ENCODE peak calls at places on chromosomes 12 and 14, in six cellular contexts. M, Y, L, P, B and I are unnamed samples.

GRCh38 chr14:77140937-77141591 is 527 bp downstream of the ZDHHC22 start:
- DNase-seq in M (no peak), Y (peak), L (no peak), P (peak), B (no peak), I (peak)

GRCh38 chr14:24941719-24942118 is 108.2 kb downstream of the STXBP6 start:
- DNase-seq in M (no peak), Y (no peak), L (no peak), P (no peak), B (no peak), I (peak)

GRCh38 chr12:4630262-4630661 is 18.6 kb downstream of the AKAP3 start:
- DNase-seq in M (no peak), Y (no peak), L (no peak), P (no peak), B (no peak), I (no peak)

GRCh38 chr12:33047666-33048065 is 151.1 kb upstream of the PKP2 start:
- DNase-seq in M (no peak), Y (no peak), L (no peak), P (no peak), B (no peak), I (no peak)

GRCh38 chr14:52277552-52277951 is 10.1 kb downstream of the PTGDR start:
- DNase-seq in M (no peak), Y (peak), L (no peak), P (no peak), B (no peak), I (no peak)

GRCh38 chr14:64715628-64716412 is 11.6 kb downstream of the PLEKHG3 start:
- DNase-seq in M (no peak), Y (peak), L (no peak), P (no peak), B (no peak), I (no peak)

GRCh38 chr12:94779520-94779919 is 129.2 kb upstream of the TMCC3 start:
- DNase-seq in M (no peak), Y (no peak), L (no peak), P (no peak), B (no peak), I (no peak)

GRCh38 chr12:94638521-94638920 is 11.8 kb downstream of the TMCC3 start:
- DNase-seq in M (no peak), Y (no peak), L (no peak), P (no peak), B (no peak), I (no peak)

GRCh38 chr12:75366629-75367028 is 24.3 kb upstream of the GLIPR1L2 start:
- DNase-seq in M (no peak), Y (no peak), L (no peak), P (no peak), B (no peak), I (no peak)

GRCh38 chr12:74334770-74335169 is 202.9 kb upstream of the ATXN7L3B start:
- DNase-seq in M (no peak), Y (peak), L (no peak), P (no peak), B (no peak), I (no peak)

GRCh38 chr14:84006643-84007137 is 1523.3 kb upstream of the FLRT2 start:
- DNase-seq in M (no peak), Y (peak), L (peak), P (no peak), B (no peak), I (no peak)

GRCh38 chr12:122865268-122866231 is 30.3 kb downstream of the HIP1R start:
- DNase-seq in M (no peak), Y (no peak), L (no peak), P (peak), B (no peak), I (no peak)

GRCh38 chr12:81644503-81644902 is 114.6 kb downstream of the PPFIA2 start:
- DNase-seq in M (no peak), Y (peak), L (no peak), P (peak), B (no peak), I (no peak)
- TF ChIP-seq CTCF in M (no peak), Y (peak), L (peak), P (peak), B (peak), I (peak)

DNA sequence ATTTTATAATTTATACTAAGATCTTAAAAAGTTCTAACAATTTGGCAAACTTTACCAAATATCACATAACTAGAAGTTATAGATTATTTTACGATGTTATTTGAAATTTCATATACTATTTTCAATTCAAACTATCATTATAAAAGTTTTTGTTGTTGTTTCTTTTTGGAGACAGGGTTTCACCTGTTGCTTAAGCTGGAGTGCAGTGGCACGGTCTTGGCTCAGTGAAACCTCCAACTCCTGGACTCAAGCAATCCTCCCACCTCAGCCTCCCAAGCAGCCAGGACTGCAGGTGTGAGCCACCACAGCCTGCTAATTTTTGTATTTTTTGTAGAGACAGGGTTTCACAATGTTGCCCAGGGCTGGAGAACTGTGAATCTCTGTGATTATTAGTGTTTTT is 87.8 kb downstream of the SPPL3 start:
- DNase-seq in M (no peak), Y (no peak), L (no peak), P (no peak), B (no peak), I (no peak)
- TF ChIP-seq CTCF in M (no peak), Y (no peak), L (no peak), P (no peak), B (no peak), I (no peak)

GRCh38 chr14:35333347-35333730 is 41.2 kb downstream of the PSMA6 start:
- DNase-seq in M (no peak), Y (no peak), L (no peak), P (no peak), B (no peak), I (no peak)

GRCh38 chr14:35335388-35336092 is 43.4 kb downstream of the PSMA6 start:
- DNase-seq in M (no peak), Y (no peak), L (peak), P (peak), B (peak), I (no peak)

GRCh38 chr14:35333797-35334743 is 41.9 kb downstream of the PSMA6 start:
- DNase-seq in M (no peak), Y (no peak), L (no peak), P (no peak), B (no peak), I (no peak)

GRCh38 chr14:35332517-35333346 is 40.5 kb downstream of the PSMA6 start:
- DNase-seq in M (no peak), Y (peak), L (no peak), P (no peak), B (no peak), I (no peak)

DNA sequence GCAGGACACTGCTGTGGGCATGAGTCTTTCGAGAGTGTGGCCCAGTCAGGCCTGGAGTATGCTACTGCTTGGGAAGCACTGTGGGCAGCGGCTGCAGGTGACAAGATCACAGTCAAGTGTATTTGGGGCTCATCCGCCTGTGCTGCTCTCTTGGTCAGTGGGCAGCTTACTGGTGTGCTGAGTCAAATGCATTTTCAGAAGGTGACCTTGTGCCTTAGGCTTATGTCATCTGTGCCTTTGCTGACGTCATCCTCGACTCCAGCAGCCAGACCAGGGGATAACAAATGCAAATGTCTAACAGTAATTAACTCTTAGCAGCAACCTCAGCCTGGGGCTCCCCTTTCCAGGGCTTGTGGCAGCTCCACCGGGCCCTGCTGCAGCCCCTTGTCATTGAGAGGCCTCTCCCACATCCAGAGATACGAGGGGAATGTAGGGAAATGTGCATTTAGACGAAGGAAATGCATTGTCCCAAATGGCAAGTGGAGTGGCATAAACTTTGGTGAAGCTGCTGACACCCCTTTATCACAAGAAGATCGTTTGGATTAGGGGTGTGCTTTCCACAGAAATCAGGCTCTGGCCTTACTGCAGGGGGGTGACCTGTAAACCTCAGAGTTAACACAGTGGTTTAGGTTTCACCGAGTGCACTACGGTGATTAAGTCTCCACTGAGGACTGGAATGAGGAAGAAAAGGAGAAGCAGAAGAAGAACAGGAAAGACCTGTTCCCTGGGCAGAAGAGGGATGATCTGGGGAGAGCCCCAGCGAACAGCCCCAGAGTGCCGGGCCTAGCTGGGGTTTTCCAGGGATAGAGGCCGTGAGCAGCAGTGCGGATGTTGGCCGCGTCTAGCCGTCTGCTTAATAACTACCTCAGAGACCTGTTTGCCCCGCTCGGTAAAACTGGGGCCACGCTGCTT is 39.7 kb downstream of the PSMA6 start:
- DNase-seq in M (no peak), Y (peak), L (no peak), P (no peak), B (no peak), I (peak)
- TF ChIP-seq CTCF in M (no peak), Y (no peak), L (no peak), P (no peak), B (no peak), I (no peak)

DNA sequence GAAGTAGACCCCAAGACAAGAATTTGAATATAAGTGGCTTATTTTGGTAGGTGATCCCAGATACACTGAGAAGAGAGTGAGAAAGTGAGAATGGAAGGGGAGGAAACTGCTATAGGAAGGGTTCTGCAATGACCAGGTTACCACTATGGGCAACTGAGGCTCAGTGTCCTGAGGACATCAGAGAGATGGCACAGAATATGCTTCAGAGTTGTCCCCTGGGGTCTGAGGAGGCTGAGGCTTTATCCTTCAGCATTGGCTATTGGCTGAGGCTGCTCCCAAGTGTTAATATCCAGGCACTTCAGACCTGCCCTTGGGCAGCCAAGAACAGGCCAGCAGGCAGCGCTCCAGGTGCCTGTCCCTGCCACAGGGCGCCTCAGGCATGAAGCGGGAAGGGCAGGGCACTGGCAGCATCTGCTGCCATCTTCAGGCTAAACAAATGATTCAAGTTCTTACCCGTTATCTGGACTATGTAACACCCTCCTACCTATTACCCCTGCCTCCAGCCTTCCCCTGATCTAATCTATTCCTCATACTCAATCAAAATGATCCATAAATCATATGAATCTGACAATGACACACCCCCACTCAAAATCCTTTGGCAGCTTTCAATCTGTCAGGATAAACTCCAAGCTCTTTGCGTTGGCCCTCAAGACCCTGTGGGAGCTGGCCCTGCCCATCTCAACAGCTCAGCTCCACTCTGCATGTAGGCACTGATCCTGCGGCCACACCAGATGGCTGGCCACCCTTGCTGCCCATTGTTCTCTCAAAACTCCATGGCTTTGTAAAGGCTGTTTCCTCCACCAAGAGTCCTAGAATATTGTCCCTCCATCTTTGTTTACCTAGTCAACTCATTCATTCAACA is 42.4 kb downstream of the CKAP4 start:
- DNase-seq in M (no peak), Y (peak), L (peak), P (no peak), B (peak), I (no peak)
- TF ChIP-seq CTCF in M (no peak), Y (no peak), L (peak), P (peak), B (peak), I (no peak)

GRCh38 chr12:84619053-84619452 is 293.5 kb downstream of the SLC6A15 start:
- DNase-seq in M (no peak), Y (peak), L (no peak), P (peak), B (no peak), I (no peak)
- TF ChIP-seq CTCF in M (no peak), Y (no peak), L (no peak), P (no peak), B (no peak), I (peak)

GRCh38 chr14:86788229-86788628 is 1204.8 kb downstream of the GALC start:
- DNase-seq in M (no peak), Y (peak), L (no peak), P (no peak), B (no peak), I (no peak)

GRCh38 chr14:86794689-86795088 is 1198.3 kb downstream of the GALC start:
- DNase-seq in M (no peak), Y (no peak), L (no peak), P (no peak), B (no peak), I (no peak)

GRCh38 chr14:86787782-86788181 is 1205.2 kb downstream of the GALC start:
- DNase-seq in M (no peak), Y (peak), L (no peak), P (no peak), B (no peak), I (no peak)

GRCh38 chr14:86796221-86797074 is 1196.5 kb downstream of the GALC start:
- DNase-seq in M (no peak), Y (no peak), L (no peak), P (no peak), B (no peak), I (no peak)

DNA sequence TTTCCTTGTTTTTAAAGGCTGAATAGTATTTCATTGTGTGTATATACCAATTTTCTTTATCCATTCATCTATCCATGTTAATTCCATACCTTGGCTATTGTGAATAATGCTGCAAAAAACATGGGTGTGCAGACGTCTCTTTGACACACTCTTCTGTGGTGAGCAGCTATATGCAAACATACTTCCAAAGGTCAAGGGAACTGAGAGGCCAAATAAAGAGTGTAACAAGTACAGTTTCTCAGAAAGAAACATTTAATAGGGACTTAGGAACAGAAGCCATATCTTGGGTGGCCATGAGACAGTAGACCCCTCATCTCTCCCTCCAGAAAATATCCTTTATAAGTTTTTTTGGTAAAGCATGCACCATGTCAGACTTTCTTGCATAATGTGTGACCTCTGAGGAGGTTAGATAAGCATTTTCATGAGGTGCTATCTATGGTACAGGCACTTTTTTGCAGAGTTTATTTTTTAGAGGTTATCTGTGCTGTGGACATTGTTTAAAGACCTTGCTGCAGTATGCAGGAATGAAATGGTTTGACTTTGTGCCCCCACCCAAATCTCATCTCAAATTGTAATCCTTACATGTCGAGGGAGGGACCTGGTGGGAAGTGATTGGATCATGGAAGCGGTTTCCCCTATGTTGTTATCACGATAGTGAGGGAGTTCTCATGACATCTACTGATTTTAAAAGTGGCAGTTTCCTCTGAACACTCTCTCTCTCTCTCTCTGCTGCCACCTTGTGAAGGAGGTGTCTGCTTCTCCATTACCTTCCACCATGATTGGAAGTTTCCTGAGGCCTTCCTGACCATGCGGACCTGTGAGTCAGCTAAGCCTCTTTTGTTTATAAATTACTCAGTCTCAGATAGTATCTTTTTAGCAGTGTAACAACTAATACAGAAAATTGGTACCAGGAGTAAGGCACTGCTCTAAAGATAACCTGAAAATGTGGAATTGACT is 1202.3 kb downstream of the GALC start:
- DNase-seq in M (no peak), Y (peak), L (no peak), P (no peak), B (no peak), I (no peak)
- TF ChIP-seq CTCF in M (no peak), Y (peak), L (no peak), P (no peak), B (no peak), I (no peak)

DNA sequence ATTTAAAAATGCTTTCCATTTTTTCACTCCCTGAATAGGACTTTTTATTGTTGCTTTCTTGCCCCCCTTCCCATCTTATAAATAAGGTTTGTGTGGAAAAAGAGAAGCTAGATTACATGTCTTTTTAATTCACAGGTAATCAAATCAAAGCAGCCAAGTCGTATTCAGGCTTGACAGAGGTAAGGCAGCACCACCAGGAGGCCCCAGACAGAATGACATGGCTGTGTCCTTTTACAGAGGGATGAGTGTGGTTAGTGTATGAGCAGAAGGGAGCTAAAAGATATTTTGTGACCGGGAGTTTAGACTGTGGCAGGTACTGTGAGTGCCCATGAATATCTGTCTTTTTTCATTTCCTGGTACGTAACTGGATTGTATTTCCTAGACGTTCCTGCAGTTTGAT is 596.1 kb downstream of the ETNK1 start:
- DNase-seq in M (no peak), Y (peak), L (no peak), P (no peak), B (no peak), I (no peak)
- TF ChIP-seq CTCF in M (no peak), Y (peak), L (no peak), P (no peak), B (no peak), I (no peak)

DNA sequence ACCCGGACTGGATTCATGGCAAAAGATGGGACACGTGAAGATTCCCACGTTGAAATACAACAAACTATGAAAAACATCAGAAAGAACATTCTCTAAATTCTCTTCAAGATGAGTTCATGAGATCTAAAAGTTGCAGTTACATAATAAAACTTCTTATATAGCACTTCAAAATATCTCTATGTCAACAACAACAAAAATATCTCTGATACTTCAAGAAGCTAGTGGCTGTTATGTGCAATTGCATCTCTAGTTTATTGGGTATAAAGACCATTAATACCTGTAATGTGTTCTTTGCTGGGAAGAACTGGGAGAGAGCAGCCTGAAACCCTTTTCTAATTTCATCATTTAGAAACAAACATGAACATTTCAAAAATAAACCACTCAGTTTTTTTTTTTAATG is 69.2 kb upstream of the RGS6 start:
- DNase-seq in M (no peak), Y (no peak), L (no peak), P (no peak), B (no peak), I (no peak)
- TF ChIP-seq CTCF in M (no peak), Y (peak), L (peak), P (no peak), B (no peak), I (peak)